ENCODE peak calls at places on chromosome 17, in nine cellular contexts. One of them, this sample, is unnamed.

GRCh38 chr17:59669411-59669810 is 37.8 kb downstream of the PTRH2 start:
- DNase-seq in heart right ventricle: no peak
- DNase-seq in foreskin fibroblast: no peak
- DNase-seq in CD8-positive, alpha-beta T cell: no peak
- DNase-seq in fibroblast of lung: no peak
- DNase-seq in osteoblast: no peak
- DNase-seq in sigmoid colon: no peak
- DNase-seq in epithelial cell of esophagus: no peak
- DNase-seq in AG04449: no peak
- DNase-seq in this sample: no peak

GRCh38 chr17:55098765-55099164 is 130.2 kb downstream of the STXBP4 start:
- DNase-seq in heart right ventricle: no peak
- DNase-seq in foreskin fibroblast: no peak
- DNase-seq in CD8-positive, alpha-beta T cell: no peak
- DNase-seq in fibroblast of lung: no peak
- DNase-seq in osteoblast: no peak
- DNase-seq in sigmoid colon: no peak
- DNase-seq in epithelial cell of esophagus: no peak
- DNase-seq in AG04449: no peak
- DNase-seq in this sample: no peak

GRCh38 chr17:42682400-42683384 is at the start of gene CNTNAP1:
- DNase-seq in heart right ventricle: peak
- DNase-seq in foreskin fibroblast: peak
- DNase-seq in CD8-positive, alpha-beta T cell: no peak
- DNase-seq in fibroblast of lung: peak
- DNase-seq in osteoblast: peak
- DNase-seq in sigmoid colon: peak
- DNase-seq in epithelial cell of esophagus: peak
- DNase-seq in AG04449: no peak
- DNase-seq in this sample: peak

GRCh38 chr17:77719806-77720205 is 238.7 kb upstream of the TNRC6C start:
- DNase-seq in heart right ventricle: no peak
- DNase-seq in foreskin fibroblast: no peak
- DNase-seq in CD8-positive, alpha-beta T cell: peak
- DNase-seq in fibroblast of lung: no peak
- DNase-seq in osteoblast: no peak
- DNase-seq in sigmoid colon: no peak
- DNase-seq in epithelial cell of esophagus: no peak
- DNase-seq in AG04449: no peak
- DNase-seq in this sample: no peak

GRCh38 chr17:6779411-6779810 is 3.4 kb downstream of the FBXO39 start:
- DNase-seq in heart right ventricle: no peak
- DNase-seq in foreskin fibroblast: no peak
- DNase-seq in CD8-positive, alpha-beta T cell: no peak
- DNase-seq in fibroblast of lung: no peak
- DNase-seq in osteoblast: no peak
- DNase-seq in sigmoid colon: no peak
- DNase-seq in epithelial cell of esophagus: peak
- DNase-seq in AG04449: no peak
- DNase-seq in this sample: no peak

GRCh38 chr17:59341922-59342321 is 10.5 kb downstream of the YPEL2 start:
- DNase-seq in heart right ventricle: no peak
- DNase-seq in foreskin fibroblast: no peak
- DNase-seq in CD8-positive, alpha-beta T cell: no peak
- DNase-seq in fibroblast of lung: no peak
- DNase-seq in osteoblast: no peak
- DNase-seq in sigmoid colon: no peak
- DNase-seq in epithelial cell of esophagus: no peak
- DNase-seq in AG04449: no peak
- DNase-seq in this sample: no peak

GRCh38 chr17:82897514-82898249 is 57.9 kb upstream of the ZNF750 start:
- DNase-seq in heart right ventricle: no peak
- DNase-seq in foreskin fibroblast: no peak
- DNase-seq in CD8-positive, alpha-beta T cell: no peak
- DNase-seq in fibroblast of lung: no peak
- DNase-seq in osteoblast: no peak
- DNase-seq in sigmoid colon: no peak
- DNase-seq in epithelial cell of esophagus: no peak
- DNase-seq in AG04449: no peak
- DNase-seq in this sample: no peak

GRCh38 chr17:6914711-6915110 is 81.1 kb upstream of the ALOX12 start:
- DNase-seq in heart right ventricle: no peak
- DNase-seq in foreskin fibroblast: peak
- DNase-seq in CD8-positive, alpha-beta T cell: no peak
- DNase-seq in fibroblast of lung: peak
- DNase-seq in osteoblast: no peak
- DNase-seq in sigmoid colon: no peak
- DNase-seq in epithelial cell of esophagus: no peak
- DNase-seq in AG04449: no peak
- DNase-seq in this sample: no peak

GRCh38 chr17:76492250-76492988 is 8.8 kb downstream of the RHBDF2 start:
- DNase-seq in heart right ventricle: peak
- DNase-seq in foreskin fibroblast: no peak
- DNase-seq in CD8-positive, alpha-beta T cell: no peak
- DNase-seq in fibroblast of lung: no peak
- DNase-seq in osteoblast: no peak
- DNase-seq in sigmoid colon: no peak
- DNase-seq in epithelial cell of esophagus: peak
- DNase-seq in AG04449: no peak
- DNase-seq in this sample: no peak

GRCh38 chr17:79188048-79188447 is 113.4 kb downstream of the ENGASE start:
- DNase-seq in heart right ventricle: no peak
- DNase-seq in foreskin fibroblast: no peak
- DNase-seq in CD8-positive, alpha-beta T cell: no peak
- DNase-seq in fibroblast of lung: no peak
- DNase-seq in osteoblast: peak
- DNase-seq in sigmoid colon: no peak
- DNase-seq in epithelial cell of esophagus: peak
- DNase-seq in AG04449: no peak
- DNase-seq in this sample: peak

GRCh38 chr17:81869221-81870154 is 1.6 kb downstream of the ARHGDIA start:
- DNase-seq in heart right ventricle: peak
- DNase-seq in foreskin fibroblast: peak
- DNase-seq in CD8-positive, alpha-beta T cell: peak
- DNase-seq in fibroblast of lung: peak
- DNase-seq in osteoblast: peak
- DNase-seq in sigmoid colon: peak
- DNase-seq in epithelial cell of esophagus: peak
- DNase-seq in AG04449: no peak
- DNase-seq in this sample: no peak

GRCh38 chr17:2023692-2024571 is 1.2 kb downstream of the RTN4RL1 start:
- DNase-seq in heart right ventricle: no peak
- DNase-seq in foreskin fibroblast: no peak
- DNase-seq in CD8-positive, alpha-beta T cell: peak
- DNase-seq in fibroblast of lung: peak
- DNase-seq in osteoblast: peak
- DNase-seq in sigmoid colon: peak
- DNase-seq in epithelial cell of esophagus: peak
- DNase-seq in AG04449: no peak
- DNase-seq in this sample: no peak

GRCh38 chr17:1880851-1881630 is 51.2 kb downstream of the RPA1 start:
- DNase-seq in heart right ventricle: no peak
- DNase-seq in foreskin fibroblast: peak
- DNase-seq in CD8-positive, alpha-beta T cell: no peak
- DNase-seq in fibroblast of lung: no peak
- DNase-seq in osteoblast: peak
- DNase-seq in sigmoid colon: no peak
- DNase-seq in epithelial cell of esophagus: no peak
- DNase-seq in AG04449: no peak
- DNase-seq in this sample: no peak

GRCh38 chr17:61150686-61151299 is 248.8 kb upstream of the TBX2 start:
- DNase-seq in heart right ventricle: no peak
- DNase-seq in foreskin fibroblast: no peak
- DNase-seq in CD8-positive, alpha-beta T cell: no peak
- DNase-seq in fibroblast of lung: no peak
- DNase-seq in osteoblast: no peak
- DNase-seq in sigmoid colon: no peak
- DNase-seq in epithelial cell of esophagus: no peak
- DNase-seq in AG04449: no peak
- DNase-seq in this sample: no peak

GRCh38 chr17:76039121-76039520 is 12.0 kb upstream of the EVPL start:
- DNase-seq in heart right ventricle: no peak
- DNase-seq in foreskin fibroblast: no peak
- DNase-seq in CD8-positive, alpha-beta T cell: no peak
- DNase-seq in fibroblast of lung: no peak
- DNase-seq in osteoblast: no peak
- DNase-seq in sigmoid colon: peak
- DNase-seq in epithelial cell of esophagus: no peak
- DNase-seq in AG04449: no peak
- DNase-seq in this sample: no peak

GRCh38 chr17:7405413-7405881 is 1.6 kb upstream of the TMEM256 start:
- DNase-seq in heart right ventricle: no peak
- DNase-seq in foreskin fibroblast: no peak
- DNase-seq in CD8-positive, alpha-beta T cell: no peak
- DNase-seq in fibroblast of lung: no peak
- DNase-seq in osteoblast: no peak
- DNase-seq in sigmoid colon: no peak
- DNase-seq in epithelial cell of esophagus: no peak
- DNase-seq in AG04449: no peak
- DNase-seq in this sample: peak

GRCh38 chr17:83065660-83066542 is 13.5 kb upstream of the METRNL start:
- DNase-seq in heart right ventricle: peak
- DNase-seq in foreskin fibroblast: no peak
- DNase-seq in CD8-positive, alpha-beta T cell: no peak
- DNase-seq in fibroblast of lung: no peak
- DNase-seq in osteoblast: peak
- DNase-seq in sigmoid colon: peak
- DNase-seq in epithelial cell of esophagus: no peak
- DNase-seq in AG04449: no peak
- DNase-seq in this sample: no peak

GRCh38 chr17:76408037-76408849 is 23.8 kb downstream of the SPHK1 start:
- DNase-seq in heart right ventricle: peak
- DNase-seq in foreskin fibroblast: peak
- DNase-seq in CD8-positive, alpha-beta T cell: peak
- DNase-seq in fibroblast of lung: peak
- DNase-seq in osteoblast: peak
- DNase-seq in sigmoid colon: no peak
- DNase-seq in epithelial cell of esophagus: peak
- DNase-seq in AG04449: no peak
- DNase-seq in this sample: peak

GRCh38 chr17:10751569-10751968 is 21.7 kb upstream of the TMEM220 start:
- DNase-seq in heart right ventricle: no peak
- DNase-seq in foreskin fibroblast: no peak
- DNase-seq in CD8-positive, alpha-beta T cell: no peak
- DNase-seq in fibroblast of lung: no peak
- DNase-seq in osteoblast: no peak
- DNase-seq in sigmoid colon: no peak
- DNase-seq in epithelial cell of esophagus: no peak
- DNase-seq in AG04449: no peak
- DNase-seq in this sample: no peak

GRCh38 chr17:17416007-17416399 is 60.8 kb upstream of the MED9 start:
- DNase-seq in heart right ventricle: no peak
- DNase-seq in foreskin fibroblast: peak
- DNase-seq in CD8-positive, alpha-beta T cell: no peak
- DNase-seq in fibroblast of lung: peak
- DNase-seq in osteoblast: no peak
- DNase-seq in sigmoid colon: peak
- DNase-seq in epithelial cell of esophagus: peak
- DNase-seq in AG04449: no peak
- DNase-seq in this sample: no peak

GRCh38 chr17:17414316-17414937 is 62.4 kb upstream of the MED9 start:
- DNase-seq in heart right ventricle: no peak
- DNase-seq in foreskin fibroblast: peak
- DNase-seq in CD8-positive, alpha-beta T cell: no peak
- DNase-seq in fibroblast of lung: peak
- DNase-seq in osteoblast: peak
- DNase-seq in sigmoid colon: peak
- DNase-seq in epithelial cell of esophagus: peak
- DNase-seq in AG04449: no peak
- DNase-seq in this sample: peak

GRCh38 chr17:17415006-17415405 is 61.8 kb upstream of the MED9 start:
- DNase-seq in heart right ventricle: no peak
- DNase-seq in foreskin fibroblast: no peak
- DNase-seq in CD8-positive, alpha-beta T cell: no peak
- DNase-seq in fibroblast of lung: no peak
- DNase-seq in osteoblast: no peak
- DNase-seq in sigmoid colon: no peak
- DNase-seq in epithelial cell of esophagus: no peak
- DNase-seq in AG04449: no peak
- DNase-seq in this sample: no peak

GRCh38 chr17:17417718-17418151 is 59.1 kb upstream of the MED9 start:
- DNase-seq in heart right ventricle: no peak
- DNase-seq in foreskin fibroblast: no peak
- DNase-seq in CD8-positive, alpha-beta T cell: no peak
- DNase-seq in fibroblast of lung: no peak
- DNase-seq in osteoblast: no peak
- DNase-seq in sigmoid colon: peak
- DNase-seq in epithelial cell of esophagus: no peak
- DNase-seq in AG04449: no peak
- DNase-seq in this sample: no peak

GRCh38 chr17:17416400-17417360 is 60.1 kb upstream of the MED9 start:
- DNase-seq in heart right ventricle: no peak
- DNase-seq in foreskin fibroblast: peak
- DNase-seq in CD8-positive, alpha-beta T cell: peak
- DNase-seq in fibroblast of lung: peak
- DNase-seq in osteoblast: no peak
- DNase-seq in sigmoid colon: peak
- DNase-seq in epithelial cell of esophagus: peak
- DNase-seq in AG04449: no peak
- DNase-seq in this sample: peak
- H3K4me3 ChIP-seq in heart right ventricle: no peak
- H3K4me3 ChIP-seq in foreskin fibroblast: no peak
- H3K4me3 ChIP-seq in CD8-positive, alpha-beta T cell: no peak
- H3K4me3 ChIP-seq in fibroblast of lung: no peak
- H3K4me3 ChIP-seq in osteoblast: no peak
- H3K4me3 ChIP-seq in sigmoid colon: no peak
- H3K4me3 ChIP-seq in epithelial cell of esophagus: no peak
- H3K4me3 ChIP-seq in AG04449: no peak
- H3K4me3 ChIP-seq in this sample: no peak

GRCh38 chr17:49450181-49450580 is 35.5 kb upstream of the PHB1 start:
- DNase-seq in heart right ventricle: no peak
- DNase-seq in foreskin fibroblast: no peak
- DNase-seq in CD8-positive, alpha-beta T cell: no peak
- DNase-seq in fibroblast of lung: no peak
- DNase-seq in osteoblast: no peak
- DNase-seq in sigmoid colon: no peak
- DNase-seq in epithelial cell of esophagus: no peak
- DNase-seq in AG04449: no peak
- DNase-seq in this sample: no peak
- TF ChIP-seq CTCF in heart right ventricle: no peak
- TF ChIP-seq CTCF in foreskin fibroblast: no peak
- TF ChIP-seq CTCF in CD8-positive, alpha-beta T cell: no peak
- TF ChIP-seq CTCF in fibroblast of lung: no peak
- TF ChIP-seq CTCF in osteoblast: no peak
- TF ChIP-seq CTCF in sigmoid colon: no peak
- TF ChIP-seq CTCF in epithelial cell of esophagus: no peak
- TF ChIP-seq CTCF in AG04449: no peak
- TF ChIP-seq CTCF in this sample: no peak

GRCh38 chr17:36641331-36641876 is 40.0 kb downstream of the MRM1 start:
- DNase-seq in heart right ventricle: no peak
- DNase-seq in foreskin fibroblast: no peak
- DNase-seq in CD8-positive, alpha-beta T cell: no peak
- DNase-seq in fibroblast of lung: no peak
- DNase-seq in osteoblast: peak
- DNase-seq in sigmoid colon: no peak
- DNase-seq in epithelial cell of esophagus: no peak
- DNase-seq in AG04449: no peak
- DNase-seq in this sample: no peak
- H3K4me3 ChIP-seq in heart right ventricle: peak
- H3K4me3 ChIP-seq in foreskin fibroblast: peak
- H3K4me3 ChIP-seq in CD8-positive, alpha-beta T cell: peak
- H3K4me3 ChIP-seq in fibroblast of lung: peak
- H3K4me3 ChIP-seq in osteoblast: peak
- H3K4me3 ChIP-seq in sigmoid colon: peak
- H3K4me3 ChIP-seq in epithelial cell of esophagus: no peak
- H3K4me3 ChIP-seq in AG04449: peak
- H3K4me3 ChIP-seq in this sample: peak

GRCh38 chr17:5588584-5588983 is 4.3 kb upstream of the NLRP1 start:
- DNase-seq in heart right ventricle: no peak
- DNase-seq in foreskin fibroblast: no peak
- DNase-seq in CD8-positive, alpha-beta T cell: no peak
- DNase-seq in fibroblast of lung: no peak
- DNase-seq in osteoblast: no peak
- DNase-seq in sigmoid colon: no peak
- DNase-seq in epithelial cell of esophagus: no peak
- DNase-seq in AG04449: no peak
- DNase-seq in this sample: no peak
- TF ChIP-seq CTCF in heart right ventricle: no peak
- TF ChIP-seq CTCF in foreskin fibroblast: no peak
- TF ChIP-seq CTCF in CD8-positive, alpha-beta T cell: no peak
- TF ChIP-seq CTCF in fibroblast of lung: no peak
- TF ChIP-seq CTCF in osteoblast: no peak
- TF ChIP-seq CTCF in sigmoid colon: no peak
- TF ChIP-seq CTCF in epithelial cell of esophagus: no peak
- TF ChIP-seq CTCF in AG04449: no peak
- TF ChIP-seq CTCF in this sample: no peak